ENCODE peak calls at places on chromosomes 3 and 15, in eight cellular contexts. B is K562, Z is spleen, W is lower leg skin, F is NB4, U is GM12892, T is A549, I is IMR-90. M is an unnamed sample.

GRCh38 chr3:100022506-100022905 is 91.8 kb downstream of the FILIP1L start:
- DNase-seq in I (no peak), F (no peak), W (no peak), Z (no peak), T (no peak), B (no peak), U (no peak), M (no peak)

GRCh38 chr15:39774688-39775267 is 7.9 kb downstream of the FSIP1 start:
- DNase-seq in T (no peak), U (no peak), Z (no peak), W (no peak), F (peak; percentile 19), B (no peak), I (no peak), M (peak; percentile 27)

GRCh38 chr3:9508781-9509180 is 44.8 kb downstream of the LHFPL4 start:
- DNase-seq in T (no peak), U (no peak), I (no peak), W (peak; percentile 84), B (no peak), Z (no peak), F (no peak), M (no peak)

GRCh38 chr3:131107637-131108433 is 81.2 kb downstream of the NEK11 start:
- DNase-seq in Z (no peak), T (peak; percentile 12), F (no peak), W (no peak), I (no peak), U (no peak), B (no peak), M (no peak)

GRCh38 chr15:63968700-63969099 is 77.6 kb downstream of the DAPK2 start:
- DNase-seq in W (peak; percentile 34), Z (peak; percentile 22), U (no peak), F (no peak), I (no peak), B (no peak), T (no peak), M (no peak)

GRCh38 chr3:109316162-109316730 is at the start of gene DPPA2:
- DNase-seq in F (no peak), B (peak; percentile 4), U (no peak), T (no peak), I (no peak), W (peak; percentile 42), Z (no peak), M (no peak)

GRCh38 chr15:48966595-48967301 is 3.0 kb upstream of the SHC4 start:
- DNase-seq in B (no peak), Z (no peak), W (no peak), F (peak; percentile 86), I (peak; percentile 93), U (no peak), T (no peak), M (no peak)

GRCh38 chr3:152172465-152172864 is 96.3 kb upstream of the MBNL1 start:
- DNase-seq in W (no peak), Z (no peak), I (no peak), F (no peak), T (no peak), U (no peak), B (no peak), M (no peak)

GRCh38 chr15:100651253-100651652 is 48.9 kb downstream of the ASB7 start:
- DNase-seq in F (no peak), U (no peak), B (peak; percentile 24), I (peak; percentile 46), T (peak; percentile 15), W (no peak), Z (no peak), M (no peak)

GRCh38 chr3:153621988-153622387 is 460.0 kb downstream of the RAP2B start:
- DNase-seq in F (peak; percentile 6), W (no peak), I (no peak), T (no peak), B (no peak), Z (no peak), U (no peak), M (no peak)

GRCh38 chr3:177035678-177036077 is 161.6 kb downstream of the TBL1XR1 start:
- DNase-seq in W (no peak), T (no peak), I (no peak), B (no peak), Z (no peak), F (no peak), U (no peak), M (no peak)

GRCh38 chr15:33021806-33022389 is 172.6 kb downstream of the FMN1 start:
- DNase-seq in Z (no peak), U (peak; percentile 13), I (peak; percentile 75), W (no peak), F (peak; percentile 40), B (peak; percentile 52), T (peak; percentile 67), M (peak; percentile 19)

GRCh38 chr3:139110072-139110830 is 65.6 kb upstream of the PRR23C start:
- DNase-seq in B (no peak), T (no peak), I (no peak), U (no peak), W (no peak), F (no peak), Z (no peak), M (no peak)

GRCh38 chr3:119781330-119782198 is at the start of gene NR1I2:
- DNase-seq in T (no peak), W (no peak), U (no peak), B (no peak), I (no peak), Z (no peak), F (peak; percentile 52), M (no peak)
- TF ChIP-seq POLR2A in T (no peak), W (no peak), U (no peak), B (no peak), I (no peak), Z (no peak), F (no peak), M (no peak)

DNA sequence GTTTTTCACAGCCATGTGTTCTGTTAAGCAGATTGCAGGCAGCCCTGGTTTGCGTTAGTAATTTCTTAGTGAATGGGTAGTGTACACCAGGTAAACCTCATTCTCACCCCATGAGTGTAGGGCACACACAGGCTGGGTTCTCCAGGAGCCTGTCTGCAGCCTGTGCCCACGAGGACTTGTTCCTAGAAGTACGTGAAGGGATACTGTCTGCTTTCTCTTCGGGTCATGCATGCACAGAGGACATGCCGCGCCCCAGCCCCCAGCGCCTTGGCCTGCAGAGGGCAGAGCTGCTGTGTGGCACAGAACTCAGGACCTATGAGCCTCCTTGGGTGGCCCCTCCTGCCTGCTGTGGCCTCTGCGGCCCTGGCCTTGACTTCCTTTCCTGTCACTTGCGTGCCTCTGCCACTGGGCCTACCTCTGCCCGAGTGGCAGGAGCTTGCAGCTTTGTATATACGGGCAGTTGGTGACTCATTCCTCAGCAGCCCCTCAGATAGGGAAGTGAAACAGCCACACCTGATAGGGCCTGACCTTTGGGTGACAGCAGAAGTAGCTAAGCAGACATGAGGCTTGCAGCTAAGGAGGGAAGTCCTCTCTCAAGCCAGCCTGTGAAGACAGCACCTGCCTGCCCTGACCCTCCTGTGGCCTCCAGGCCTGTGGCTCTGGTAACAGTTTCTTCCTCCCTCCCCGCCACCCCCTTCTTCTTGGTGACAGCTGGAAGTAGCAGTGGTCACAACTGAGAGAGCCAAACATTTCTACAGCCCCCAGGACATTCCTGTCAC is 19.5 kb downstream of the PPCDC start:
- DNase-seq in Z (peak; percentile 99), F (peak; percentile 100), U (peak; percentile 85), B (peak; percentile 68), W (peak; percentile 94), T (peak; percentile 76), I (peak; percentile 64), M (peak; percentile 90)
- TF ChIP-seq POLR2A in Z (peak; percentile 3), F (no peak), U (peak; percentile 63), B (no peak), W (no peak), T (no peak), I (no peak), M (no peak)

GRCh38 chr3:33117461-33117860 is 3.6 kb downstream of the CRTAP start:
- DNase-seq in I (no peak), U (no peak), T (no peak), B (no peak), Z (no peak), F (no peak), W (no peak), M (no peak)

GRCh38 chr3:33115024-33115768 is 1.4 kb downstream of the CRTAP start:
- DNase-seq in U (no peak), I (peak; percentile 84), T (peak; percentile 71), Z (peak; percentile 80), B (peak; percentile 61), F (peak; percentile 90), W (peak; percentile 95), M (peak; percentile 76)

GRCh38 chr3:33114622-33115023 is 809 bp downstream of the CRTAP start:
- DNase-seq in B (no peak), U (no peak), W (no peak), Z (no peak), I (no peak), F (no peak), T (no peak), M (no peak)

GRCh38 chr3:33111581-33111980 is 2.2 kb upstream of the CRTAP start:
- DNase-seq in B (no peak), U (no peak), W (no peak), F (no peak), T (no peak), I (no peak), Z (no peak), M (no peak)

GRCh38 chr3:33113772-33114621 is at the start of gene CRTAP:
- DNase-seq in T (peak; percentile 97), B (peak; percentile 98), Z (peak; percentile 99), U (peak; percentile 61), F (peak; percentile 97), I (peak; percentile 94), W (peak; percentile 99), M (peak; percentile 98)
- TF ChIP-seq POLR2A in T (peak; percentile 71), B (peak; percentile 81), Z (peak; percentile 56), U (peak; percentile 56), F (peak; percentile 65), I (no peak), W (no peak), M (peak; percentile 77)

DNA sequence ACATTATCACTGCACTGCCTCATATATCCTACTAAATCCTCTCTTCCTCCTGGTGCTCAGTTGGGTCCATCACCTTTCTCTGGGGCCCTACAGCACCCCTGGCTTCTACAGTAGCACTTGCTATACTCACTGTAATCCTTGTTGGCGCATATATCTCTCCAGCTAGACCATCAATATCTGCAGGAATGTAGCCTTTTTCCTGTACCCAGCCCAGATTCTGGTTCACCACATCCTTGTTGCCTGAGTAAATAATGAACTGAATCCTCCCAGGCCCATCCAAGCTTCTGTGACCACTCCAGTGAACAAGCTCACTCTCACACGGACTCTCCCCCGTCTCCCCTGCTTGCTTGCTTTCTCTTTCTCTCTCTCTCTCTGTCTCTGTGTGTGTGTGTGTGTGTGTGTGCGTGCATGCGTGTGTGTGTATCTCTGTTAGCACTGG is 62.5 kb upstream of the LIPC start:
- DNase-seq in W (no peak), F (no peak), U (no peak), I (peak; percentile 95), T (no peak), Z (no peak), B (no peak), M (no peak)
- TF ChIP-seq POLR2A in W (no peak), F (no peak), U (no peak), I (no peak), T (no peak), Z (no peak), B (no peak), M (no peak)

GRCh38 chr3:50625131-50625878 is 8.4 kb downstream of the MAPKAPK3 start:
- DNase-seq in U (no peak), Z (no peak), W (no peak), B (no peak), F (no peak), T (no peak), I (no peak), M (no peak)
- TF ChIP-seq POLR2A in U (no peak), Z (no peak), W (no peak), B (no peak), F (no peak), T (no peak), I (no peak), M (no peak)

M was measured in erythroblast.